ENCODE peak calls at places on chromosomes 7 and 10, in five cellular contexts. E is transverse colon, B is heart left ventricle, X is neural crest cell, R is fibroblast of pulmonary artery. Y is an unnamed sample.

GRCh38 chr7:157784114-157784835 is 447.5 kb downstream of the DNAJB6 start:
- DNase-seq in E (no peak), B (no peak), X (no peak), R (no peak), Y (no peak)

GRCh38 chr7:104272767-104273384 is 55.5 kb upstream of the LHFPL3 start:
- DNase-seq in E (no peak), B (no peak), X (no peak), R (peak), Y (no peak)

GRCh38 chr10:86979977-86980448 is 11.7 kb downstream of the ADIRF start:
- DNase-seq in E (peak), B (peak), X (no peak), R (no peak), Y (no peak)

GRCh38 chr10:91597397-91597881 is 35.4 kb downstream of the PPP1R3C start:
- DNase-seq in E (no peak), B (no peak), X (no peak), R (peak), Y (no peak)

GRCh38 chr7:16982640-16983103 is 100.9 kb upstream of the AGR3 start:
- DNase-seq in E (peak), B (no peak), X (no peak), R (peak), Y (no peak)

GRCh38 chr7:20785211-20786048 is 1.3 kb downstream of the SP8 start:
- DNase-seq in E (no peak), B (no peak), X (no peak), R (no peak), Y (no peak)

GRCh38 chr10:28300027-28300426 is 2.8 kb downstream of the MPP7 start:
- DNase-seq in E (no peak), B (no peak), X (no peak), R (no peak), Y (no peak)

GRCh38 chr10:125344573-125345121 is 184.3 kb upstream of the CTBP2 start:
- DNase-seq in E (peak), B (no peak), X (no peak), R (no peak), Y (no peak)

GRCh38 chr7:85186521-85187241 is at the start of gene SEMA3D:
- DNase-seq in E (peak), B (peak), X (peak), R (peak), Y (no peak)

DNA sequence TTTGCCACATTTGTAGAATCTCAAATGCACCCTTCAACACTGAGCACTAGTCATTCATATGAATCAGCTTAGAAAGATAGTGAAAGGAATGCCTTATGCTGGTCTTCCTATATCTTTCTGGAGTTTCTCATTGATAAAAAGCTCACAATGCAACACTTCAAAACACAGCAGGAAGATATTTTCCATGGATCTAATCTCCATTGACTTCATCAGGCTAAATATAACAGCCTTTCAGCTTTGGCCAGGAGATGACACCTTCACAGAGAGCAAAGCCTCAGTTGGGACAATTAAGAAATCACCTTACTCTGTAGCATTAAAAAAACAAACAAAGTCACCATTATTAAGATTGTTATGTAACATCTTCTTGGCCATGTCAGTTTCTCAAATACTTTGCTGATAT is 6.7 kb downstream of the NRP1 start:
- DNase-seq in E (no peak), B (no peak), X (no peak), R (no peak), Y (no peak)
- TF ChIP-seq CTCF in E (no peak), B (peak), X (peak), R (peak), Y (no peak)

DNA sequence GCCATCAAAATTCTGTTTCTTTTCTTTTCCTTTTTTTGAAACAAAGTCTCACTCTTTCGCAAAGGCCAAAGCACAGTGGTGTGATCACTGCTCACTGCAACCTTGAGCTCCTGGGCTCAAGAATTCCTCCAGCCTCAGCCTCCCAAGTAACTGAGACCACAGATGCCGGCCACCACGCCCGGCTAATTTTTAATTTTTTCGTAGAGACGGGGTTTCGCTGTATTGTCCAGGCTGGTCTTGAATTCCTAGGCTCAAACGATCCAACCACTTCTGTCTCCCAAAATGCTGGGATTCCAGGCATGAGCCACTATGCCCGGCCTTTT is 25.7 kb upstream of the TRIM56 start:
- DNase-seq in E (no peak), B (no peak), X (no peak), R (no peak), Y (no peak)
- TF ChIP-seq CTCF in E (no peak), B (no peak), X (peak), R (no peak), Y (no peak)

DNA sequence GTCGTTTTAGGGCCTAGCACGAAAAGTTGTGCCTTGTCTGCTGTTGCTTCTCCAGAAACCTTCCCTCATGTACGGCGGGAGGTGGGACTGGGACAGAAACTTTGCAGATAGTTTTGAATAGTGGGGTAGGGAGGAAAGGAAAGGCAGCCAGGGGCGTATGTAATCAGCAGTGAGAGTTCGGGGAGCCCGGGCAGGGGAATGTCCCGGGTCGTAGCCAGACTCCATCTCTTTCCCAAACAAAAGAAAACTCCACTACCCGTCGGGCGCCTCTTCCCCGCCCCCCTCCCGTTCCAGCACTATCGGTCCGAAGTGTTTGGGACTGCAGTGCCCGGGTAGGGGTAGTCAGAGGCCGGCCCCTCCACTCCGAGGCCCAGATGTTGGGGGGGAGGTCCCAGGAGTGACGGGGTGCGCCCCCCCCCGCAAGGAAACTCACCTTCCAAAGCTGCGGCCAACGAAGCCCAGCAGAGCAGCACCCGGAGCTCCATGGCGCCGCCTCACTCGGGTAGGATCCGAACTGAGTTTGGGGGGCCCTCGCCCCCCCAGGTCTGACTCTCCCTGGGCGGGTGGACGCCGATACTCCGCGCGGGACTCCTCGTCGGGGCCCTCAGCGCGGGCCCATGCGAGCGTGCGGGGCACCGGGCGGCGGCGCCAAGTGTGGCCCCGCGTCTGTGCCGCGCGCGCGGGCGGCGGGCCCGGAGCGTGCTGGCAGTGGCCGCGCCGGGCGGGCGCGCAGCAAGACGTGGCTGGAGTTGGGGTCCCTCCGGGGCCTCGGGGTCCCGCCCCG is 585 bp downstream of the EPHB4 start:
- DNase-seq in E (no peak), B (no peak), X (no peak), R (no peak), Y (no peak)
- TF ChIP-seq CTCF in E (no peak), B (no peak), X (no peak), R (no peak), Y (no peak)

GRCh38 chr7:150357771-150358427 is 10.7 kb upstream of the REPIN1 start:
- DNase-seq in E (no peak), B (no peak), X (no peak), R (no peak), Y (no peak)
- TF ChIP-seq CTCF in E (no peak), B (no peak), X (no peak), R (no peak), Y (no peak)

GRCh38 chr7:81256991-81257390 is 338.1 kb upstream of the SEMA3C start:
- DNase-seq in E (no peak), B (no peak), X (peak), R (peak), Y (no peak)
- TF ChIP-seq CTCF in E (no peak), B (peak), X (peak), R (peak), Y (no peak)

DNA sequence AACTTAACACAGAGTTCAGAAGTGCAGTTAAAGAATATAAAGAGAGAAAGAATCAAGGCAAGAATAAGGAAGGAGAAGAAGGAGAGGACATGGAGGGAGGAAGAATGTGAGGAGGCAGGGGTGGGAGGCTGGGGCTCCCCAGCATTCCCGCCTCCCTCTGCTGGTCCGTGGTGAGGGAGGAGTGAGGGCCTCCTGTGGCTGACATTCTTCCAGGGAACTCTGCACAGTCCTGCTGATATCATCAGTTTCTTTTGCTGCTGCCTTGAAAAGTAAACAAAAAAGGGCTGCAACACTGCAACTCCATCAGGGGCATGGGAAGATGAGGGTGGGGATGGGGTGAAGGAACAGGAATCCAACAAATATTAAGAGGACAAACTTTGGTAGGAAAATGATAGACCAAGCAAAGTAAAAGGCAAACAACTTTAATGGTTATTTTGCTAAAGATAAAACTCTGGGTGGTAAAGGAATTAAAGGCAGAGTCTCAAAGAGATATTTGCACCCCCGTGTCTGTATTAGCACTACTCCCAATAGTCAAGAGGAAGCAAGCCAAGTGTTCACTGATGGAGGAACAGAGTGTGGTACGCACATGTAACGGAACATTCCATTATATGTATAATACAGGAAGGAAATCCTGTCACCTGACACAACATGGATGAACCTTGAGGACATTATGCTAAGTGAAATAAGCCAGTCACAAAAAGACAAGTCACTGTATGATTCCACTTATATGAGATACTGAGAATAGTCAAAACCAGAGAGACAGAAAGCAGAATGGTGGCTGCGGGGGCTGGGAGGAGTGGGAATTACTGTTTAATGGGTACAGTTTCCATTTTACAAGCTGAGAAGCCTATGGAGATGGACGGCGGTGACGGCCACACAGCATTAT is 8.0 kb upstream of the SPOCK2 start:
- DNase-seq in E (no peak), B (no peak), X (no peak), R (peak), Y (no peak)
- TF ChIP-seq CTCF in E (no peak), B (no peak), X (no peak), R (peak), Y (no peak)

GRCh38 chr10:1202343-1202742 is 146.2 kb downstream of the WDR37 start:
- DNase-seq in E (no peak), B (no peak), X (no peak), R (no peak), Y (no peak)
- TF ChIP-seq CTCF in E (no peak), B (no peak), X (no peak), R (no peak), Y (no peak)

GRCh38 chr10:132939378-132939955 is 2.9 kb downstream of the CFAP46 start:
- DNase-seq in E (no peak), B (peak), X (no peak), R (no peak), Y (no peak)

GRCh38 chr10:132939957-132940790 is 2.2 kb downstream of the CFAP46 start:
- DNase-seq in E (peak), B (peak), X (peak), R (peak), Y (no peak)

GRCh38 chr10:132940791-132941465 is 1.4 kb downstream of the CFAP46 start:
- DNase-seq in E (no peak), B (peak), X (no peak), R (no peak), Y (no peak)

GRCh38 chr10:132937861-132938260 is 4.5 kb downstream of the CFAP46 start:
- DNase-seq in E (no peak), B (peak), X (no peak), R (no peak), Y (no peak)

DNA sequence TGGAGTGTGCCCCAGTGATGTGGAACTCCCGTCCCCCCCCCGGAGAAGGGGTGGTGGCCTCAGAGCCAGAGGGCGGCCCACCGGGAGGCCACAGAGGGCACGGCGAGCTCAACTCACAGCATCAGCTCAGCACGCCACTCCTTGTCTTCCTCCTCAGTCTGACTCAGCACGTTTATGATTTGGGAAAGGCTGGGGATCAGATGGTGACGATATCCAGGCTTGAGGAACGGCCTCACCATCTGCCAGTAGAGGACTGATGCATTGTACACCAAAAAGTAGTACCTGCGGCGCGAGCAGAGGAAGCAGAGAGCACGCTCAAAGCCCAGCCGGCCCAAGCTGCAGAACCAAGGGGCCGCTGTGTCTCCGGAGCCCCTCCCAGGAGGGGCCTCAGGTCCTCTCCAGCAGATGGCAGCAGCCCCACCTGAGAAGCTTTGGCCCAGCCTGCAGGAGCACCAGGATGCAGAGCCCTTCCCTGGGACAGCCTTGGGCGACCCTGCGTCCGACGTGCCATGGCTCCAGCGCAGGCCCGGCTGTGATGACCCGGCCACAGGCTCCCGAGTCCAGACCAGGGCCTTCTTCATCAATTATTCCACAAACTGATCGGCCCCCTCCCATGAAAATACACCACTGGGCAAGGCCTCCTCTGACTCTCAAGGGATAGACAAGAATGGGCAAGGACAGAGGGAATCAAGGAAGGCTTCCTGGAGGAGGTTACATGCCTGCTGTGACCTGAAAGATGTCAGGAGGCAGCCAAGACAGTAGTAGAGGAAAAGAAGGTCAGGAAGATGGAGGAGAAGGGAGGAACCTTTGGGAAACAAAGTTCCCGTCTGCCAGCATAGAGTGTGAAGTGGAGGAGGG is 3.7 kb downstream of the CFAP46 start:
- DNase-seq in E (no peak), B (peak), X (no peak), R (no peak), Y (no peak)
- TF ChIP-seq CTCF in E (peak), B (peak), X (peak), R (peak), Y (no peak)

DNA sequence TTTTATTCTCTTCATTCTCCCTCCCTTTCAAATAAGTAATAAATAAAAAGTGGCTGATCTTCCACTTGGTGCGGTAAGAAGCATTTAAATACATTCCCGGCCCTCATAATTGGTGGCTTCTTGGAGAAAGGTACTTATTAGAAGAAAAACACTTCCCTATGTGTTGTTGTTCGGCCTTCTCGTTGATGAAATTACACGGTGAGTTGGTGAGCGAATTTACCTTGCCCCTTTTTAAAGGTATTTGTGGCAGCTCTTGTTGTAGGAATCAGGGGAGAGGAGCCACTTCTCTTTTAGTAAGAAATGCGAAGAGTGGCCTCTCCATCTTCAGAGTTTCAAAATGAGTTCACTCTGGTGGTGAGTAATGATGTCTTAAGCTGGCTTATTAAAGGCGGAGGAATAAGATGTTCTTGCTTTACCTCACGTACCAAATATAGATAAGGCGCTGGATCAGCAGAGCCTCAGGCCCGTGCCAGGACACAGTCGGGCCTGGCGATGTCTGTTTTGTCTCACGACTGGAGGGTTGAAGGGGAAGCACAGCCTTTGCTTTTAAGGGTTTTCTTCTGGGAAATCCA is 135.9 kb downstream of the CUX1 start:
- DNase-seq in E (no peak), B (no peak), X (no peak), R (peak), Y (no peak)
- TF ChIP-seq CTCF in E (no peak), B (no peak), X (no peak), R (no peak), Y (no peak)